ENCODE peak calls at places on chromosomes 7 and 10, in seven cellular contexts. One of them, this sample, is unnamed.

GRCh38 chr7:158282461-158283001 is 305.1 kb downstream of the PTPRN2 start:
- DNase-seq in mesendoderm: no peak
- DNase-seq in neuronal stem cell: no peak
- DNase-seq in IMR-90: no peak
- DNase-seq in H1: no peak
- DNase-seq in mesenchymal stem cell: no peak
- DNase-seq in trophoblast cell: no peak
- DNase-seq in this sample: peak; percentile 20

GRCh38 chr7:7535688-7536087 is at the start of gene COL28A1:
- DNase-seq in mesendoderm: no peak
- DNase-seq in neuronal stem cell: no peak
- DNase-seq in IMR-90: no peak
- DNase-seq in H1: no peak
- DNase-seq in mesenchymal stem cell: no peak
- DNase-seq in trophoblast cell: no peak
- DNase-seq in this sample: no peak

GRCh38 chr10:131187886-131188285 is 123.6 kb downstream of the TCERG1L start:
- DNase-seq in mesendoderm: no peak
- DNase-seq in neuronal stem cell: no peak
- DNase-seq in IMR-90: no peak
- DNase-seq in H1: no peak
- DNase-seq in mesenchymal stem cell: no peak
- DNase-seq in trophoblast cell: no peak
- DNase-seq in this sample: no peak

GRCh38 chr7:15801565-15801964 is 115.1 kb upstream of the MEOX2 start:
- DNase-seq in mesendoderm: no peak
- DNase-seq in neuronal stem cell: no peak
- DNase-seq in IMR-90: peak; percentile 49
- DNase-seq in H1: no peak
- DNase-seq in mesenchymal stem cell: peak; percentile 95
- DNase-seq in trophoblast cell: no peak
- DNase-seq in this sample: no peak

GRCh38 chr7:152052772-152053171 is 27.3 kb downstream of the GALNT11 start:
- DNase-seq in mesendoderm: no peak
- DNase-seq in neuronal stem cell: no peak
- DNase-seq in IMR-90: no peak
- DNase-seq in H1: no peak
- DNase-seq in mesenchymal stem cell: no peak
- DNase-seq in trophoblast cell: no peak
- DNase-seq in this sample: no peak

GRCh38 chr10:111035542-111035941 is 41.3 kb upstream of the ADRA2A start:
- DNase-seq in mesendoderm: no peak
- DNase-seq in neuronal stem cell: no peak
- DNase-seq in IMR-90: peak; percentile 38
- DNase-seq in H1: no peak
- DNase-seq in mesenchymal stem cell: no peak
- DNase-seq in trophoblast cell: no peak
- DNase-seq in this sample: no peak

GRCh38 chr7:129845178-129845971 is 107.4 kb downstream of the UBE2H start:
- DNase-seq in mesendoderm: no peak
- DNase-seq in neuronal stem cell: no peak
- DNase-seq in IMR-90: peak; percentile 82
- DNase-seq in H1: no peak
- DNase-seq in mesenchymal stem cell: peak; percentile 80
- DNase-seq in trophoblast cell: no peak
- DNase-seq in this sample: no peak

GRCh38 chr10:9823268-9823930 is 1194.3 kb upstream of the CELF2 start:
- DNase-seq in mesendoderm: no peak
- DNase-seq in neuronal stem cell: no peak
- DNase-seq in IMR-90: peak; percentile 33
- DNase-seq in H1: no peak
- DNase-seq in mesenchymal stem cell: no peak
- DNase-seq in trophoblast cell: no peak
- DNase-seq in this sample: no peak

GRCh38 chr7:7265057-7265456 is 82.7 kb downstream of the C1GALT1 start:
- DNase-seq in mesendoderm: no peak
- DNase-seq in neuronal stem cell: no peak
- DNase-seq in IMR-90: peak; percentile 1
- DNase-seq in H1: no peak
- DNase-seq in mesenchymal stem cell: peak; percentile 38
- DNase-seq in trophoblast cell: no peak
- DNase-seq in this sample: no peak

GRCh38 chr10:1379601-1380000 is 323.4 kb downstream of the WDR37 start:
- DNase-seq in mesendoderm: peak; percentile 59
- DNase-seq in neuronal stem cell: no peak
- DNase-seq in IMR-90: no peak
- DNase-seq in H1: peak; percentile 54
- DNase-seq in mesenchymal stem cell: no peak
- DNase-seq in trophoblast cell: no peak
- DNase-seq in this sample: peak; percentile 81

GRCh38 chr7:43123457-43123856 is 11.0 kb downstream of the HECW1 start:
- DNase-seq in mesendoderm: no peak
- DNase-seq in neuronal stem cell: no peak
- DNase-seq in IMR-90: no peak
- DNase-seq in H1: no peak
- DNase-seq in mesenchymal stem cell: no peak
- DNase-seq in trophoblast cell: no peak
- DNase-seq in this sample: no peak

GRCh38 chr10:30437039-30437781 is 3.2 kb downstream of the MAP3K8 start:
- DNase-seq in mesendoderm: peak; percentile 69
- DNase-seq in neuronal stem cell: no peak
- DNase-seq in IMR-90: peak; percentile 75
- DNase-seq in H1: no peak
- DNase-seq in mesenchymal stem cell: peak; percentile 77
- DNase-seq in trophoblast cell: peak; percentile 57
- DNase-seq in this sample: no peak

GRCh38 chr7:117402109-117402508 is 25.2 kb downstream of the ASZ1 start:
- DNase-seq in mesendoderm: peak; percentile 17
- DNase-seq in neuronal stem cell: no peak
- DNase-seq in IMR-90: peak; percentile 35
- DNase-seq in H1: no peak
- DNase-seq in mesenchymal stem cell: no peak
- DNase-seq in trophoblast cell: peak; percentile 46
- DNase-seq in this sample: no peak

GRCh38 chr10:124670849-124671248 is 73.3 kb downstream of the FAM53B start:
- DNase-seq in mesendoderm: no peak
- DNase-seq in neuronal stem cell: no peak
- DNase-seq in IMR-90: no peak
- DNase-seq in H1: no peak
- DNase-seq in mesenchymal stem cell: no peak
- DNase-seq in trophoblast cell: peak; percentile 46
- DNase-seq in this sample: no peak

GRCh38 chr10:116590590-116591444 is at the start of gene PNLIPRP1:
- DNase-seq in mesendoderm: no peak
- DNase-seq in neuronal stem cell: no peak
- DNase-seq in IMR-90: no peak
- DNase-seq in H1: no peak
- DNase-seq in mesenchymal stem cell: no peak
- DNase-seq in trophoblast cell: no peak
- DNase-seq in this sample: no peak

GRCh38 chr7:77184990-77185389 is 14.6 kb downstream of the FGL2 start:
- DNase-seq in mesendoderm: no peak
- DNase-seq in neuronal stem cell: no peak
- DNase-seq in IMR-90: no peak
- DNase-seq in H1: no peak
- DNase-seq in mesenchymal stem cell: peak; percentile 29
- DNase-seq in trophoblast cell: no peak
- DNase-seq in this sample: no peak

GRCh38 chr10:132645630-132646442 is 108.2 kb downstream of the INPP5A start:
- DNase-seq in mesendoderm: no peak
- DNase-seq in neuronal stem cell: no peak
- DNase-seq in IMR-90: no peak
- DNase-seq in H1: no peak
- DNase-seq in mesenchymal stem cell: no peak
- DNase-seq in trophoblast cell: no peak
- DNase-seq in this sample: no peak

GRCh38 chr7:47601119-47601880 is 19.4 kb upstream of the TNS3 start:
- DNase-seq in mesendoderm: no peak
- DNase-seq in neuronal stem cell: no peak
- DNase-seq in IMR-90: peak; percentile 96
- DNase-seq in H1: no peak
- DNase-seq in mesenchymal stem cell: peak; percentile 94
- DNase-seq in trophoblast cell: peak; percentile 19
- DNase-seq in this sample: no peak

GRCh38 chr10:4721994-4722753 is 103.8 kb upstream of the AKR1E2 start:
- DNase-seq in mesendoderm: no peak
- DNase-seq in neuronal stem cell: no peak
- DNase-seq in IMR-90: peak; percentile 54
- DNase-seq in H1: no peak
- DNase-seq in mesenchymal stem cell: peak; percentile 85
- DNase-seq in trophoblast cell: no peak
- DNase-seq in this sample: no peak
- H3K4ac ChIP-seq in mesendoderm: no peak overlapping the region
- H3K4ac ChIP-seq in neuronal stem cell: no peak overlapping the region
- H3K4ac ChIP-seq in IMR-90: no peak overlapping the region
- H3K4ac ChIP-seq in H1: no peak overlapping the region
- H3K4ac ChIP-seq in mesenchymal stem cell: no peak overlapping the region
- H3K4ac ChIP-seq in trophoblast cell: no peak overlapping the region
- H3K4ac ChIP-seq in this sample: no peak overlapping the region

GRCh38 chr7:98626393-98627061 is 9.4 kb downstream of the NPTX2 start:
- DNase-seq in mesendoderm: peak; percentile 72
- DNase-seq in neuronal stem cell: no peak
- DNase-seq in IMR-90: no peak
- DNase-seq in H1: no peak
- DNase-seq in mesenchymal stem cell: no peak
- DNase-seq in trophoblast cell: no peak
- DNase-seq in this sample: peak; percentile 48
- H3K4ac ChIP-seq in mesendoderm: no peak overlapping the region
- H3K4ac ChIP-seq in neuronal stem cell: peak overlapping the region; percentile 47
- H3K4ac ChIP-seq in IMR-90: no peak overlapping the region
- H3K4ac ChIP-seq in H1: no peak overlapping the region
- H3K4ac ChIP-seq in mesenchymal stem cell: no peak overlapping the region
- H3K4ac ChIP-seq in trophoblast cell: no peak overlapping the region
- H3K4ac ChIP-seq in this sample: no peak overlapping the region

DNA sequence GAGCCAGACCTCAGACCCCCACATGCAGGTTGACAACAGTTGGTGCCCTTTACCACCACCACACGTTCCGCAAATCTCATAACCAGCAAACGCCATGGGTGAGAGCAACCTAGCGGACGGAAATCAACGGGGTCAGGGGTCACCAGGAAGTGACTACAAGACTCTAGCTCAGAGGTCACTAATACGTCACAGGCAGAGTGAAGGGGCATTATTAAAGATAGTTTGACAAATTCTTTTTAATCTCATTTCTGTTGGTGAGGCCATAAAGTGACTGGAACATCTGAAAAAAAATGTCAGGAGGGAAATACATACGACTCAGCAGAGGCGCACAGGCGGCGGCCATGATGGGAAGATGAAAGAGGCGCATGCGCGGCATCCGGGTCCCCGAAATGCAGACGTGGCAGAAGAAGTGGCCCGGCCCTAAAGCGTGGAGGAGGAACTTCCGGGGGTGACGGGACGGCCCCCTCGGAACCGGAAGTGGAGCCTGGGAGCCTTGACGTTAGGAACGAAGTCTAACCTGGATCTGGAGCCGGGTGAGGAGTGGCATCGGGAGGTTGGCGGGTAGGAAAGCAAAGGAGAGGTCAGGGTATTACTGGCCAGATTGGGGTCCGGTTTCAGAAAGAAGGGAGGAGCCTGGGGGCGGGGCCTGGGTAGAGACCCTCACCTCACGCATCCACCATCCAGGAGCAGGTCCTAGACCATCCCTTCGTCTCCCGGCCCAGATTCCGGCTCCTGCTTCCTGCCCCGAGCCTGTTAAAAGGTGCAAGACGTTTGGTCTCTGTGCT is at the start of gene SEC24C:
- DNase-seq in mesendoderm: peak; percentile 98
- DNase-seq in neuronal stem cell: peak; percentile 92
- DNase-seq in IMR-90: peak; percentile 94
- DNase-seq in H1: peak; percentile 95
- DNase-seq in mesenchymal stem cell: peak; percentile 97
- DNase-seq in trophoblast cell: peak; percentile 97
- DNase-seq in this sample: peak; percentile 96
- H3K4ac ChIP-seq in mesendoderm: peak within 1 kb of the TSS; percentile 97
- H3K4ac ChIP-seq in neuronal stem cell: no peak within 1 kb of the TSS
- H3K4ac ChIP-seq in IMR-90: peak within 1 kb of the TSS; percentile 98
- H3K4ac ChIP-seq in H1: peak within 1 kb of the TSS; percentile 85
- H3K4ac ChIP-seq in mesenchymal stem cell: peak within 1 kb of the TSS; percentile 100
- H3K4ac ChIP-seq in trophoblast cell: peak within 1 kb of the TSS; percentile 95
- H3K4ac ChIP-seq in this sample: peak within 1 kb of the TSS; percentile 93

DNA sequence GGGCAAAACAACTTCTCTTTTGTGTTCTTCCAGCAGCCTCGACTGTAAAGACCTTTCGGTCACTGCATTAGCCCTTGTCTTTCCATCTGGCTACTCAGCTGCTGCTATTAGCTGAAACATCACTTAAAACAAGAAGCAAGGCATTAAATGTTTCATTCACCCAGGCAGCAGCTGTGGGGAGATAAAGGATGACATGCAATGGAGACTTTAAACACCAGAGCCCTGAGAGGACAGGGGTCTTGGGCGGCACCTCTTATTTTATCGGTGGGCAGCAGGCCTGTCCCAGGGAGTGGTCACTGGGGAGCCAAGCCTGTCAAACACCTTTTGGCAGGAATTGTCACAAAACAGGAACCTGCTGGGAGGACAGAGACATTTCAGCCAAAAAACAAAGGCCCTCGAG is 214.7 kb downstream of the KLF6 start:
- DNase-seq in mesendoderm: no peak
- DNase-seq in neuronal stem cell: no peak
- DNase-seq in IMR-90: no peak
- DNase-seq in H1: no peak
- DNase-seq in mesenchymal stem cell: no peak
- DNase-seq in trophoblast cell: no peak
- DNase-seq in this sample: no peak
- H3K4ac ChIP-seq in mesendoderm: no peak overlapping the region
- H3K4ac ChIP-seq in neuronal stem cell: no peak overlapping the region
- H3K4ac ChIP-seq in IMR-90: no peak overlapping the region
- H3K4ac ChIP-seq in H1: no peak overlapping the region
- H3K4ac ChIP-seq in mesenchymal stem cell: no peak overlapping the region
- H3K4ac ChIP-seq in trophoblast cell: no peak overlapping the region
- H3K4ac ChIP-seq in this sample: no peak overlapping the region

DNA sequence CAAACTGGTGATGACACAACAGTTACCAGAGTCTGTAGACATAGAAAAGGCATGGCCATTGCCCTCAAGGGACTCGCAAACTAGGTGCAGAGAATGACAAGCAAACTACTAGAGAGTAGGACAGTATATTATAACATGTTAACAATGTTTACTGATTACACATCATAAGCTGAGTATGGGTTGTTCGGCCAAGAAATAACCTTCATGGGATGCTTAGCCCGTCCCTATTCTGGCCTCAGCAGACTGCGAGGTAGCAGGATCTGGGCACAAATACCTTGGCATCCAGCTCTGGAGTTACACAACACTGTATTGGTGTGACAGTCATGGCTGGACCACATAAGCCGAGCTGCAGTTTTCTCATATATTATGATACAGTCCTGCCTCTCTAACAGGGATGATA is 51.4 kb downstream of the ABCB4 start:
- DNase-seq in mesendoderm: no peak
- DNase-seq in neuronal stem cell: no peak
- DNase-seq in IMR-90: no peak
- DNase-seq in H1: no peak
- DNase-seq in mesenchymal stem cell: no peak
- DNase-seq in trophoblast cell: no peak
- DNase-seq in this sample: no peak
- H3K4ac ChIP-seq in mesendoderm: no peak overlapping the region
- H3K4ac ChIP-seq in neuronal stem cell: no peak overlapping the region
- H3K4ac ChIP-seq in IMR-90: no peak overlapping the region
- H3K4ac ChIP-seq in H1: no peak overlapping the region
- H3K4ac ChIP-seq in mesenchymal stem cell: no peak overlapping the region
- H3K4ac ChIP-seq in trophoblast cell: no peak overlapping the region
- H3K4ac ChIP-seq in this sample: no peak overlapping the region

This sample was measured in H9.